ENCODE peak calls at places on chromosome 21, in four cellular contexts. F, R, O and I are unnamed samples.

GRCh38 chr21:35338881-35339632 is 290.0 kb upstream of the RUNX1 start:
- DNase-seq in F (no peak), R (no peak), O (no peak), I (no peak)

GRCh38 chr21:34073749-34074282 is 438 bp downstream of the MRPS6 start:
- DNase-seq in F (peak; percentile 56), R (no peak), O (peak; percentile 79), I (peak; percentile 34)

GRCh38 chr21:21177353-21177986 is 179.3 kb downstream of the NCAM2 start:
- DNase-seq in F (no peak), R (no peak), O (no peak), I (no peak)

GRCh38 chr21:33587792-33588484 is 546 bp downstream of the DONSON start:
- DNase-seq in F (peak; percentile 49), R (no peak), O (peak; percentile 79), I (peak; percentile 26)

GRCh38 chr21:17622018-17622417 is 9.3 kb upstream of the BTG3 start:
- DNase-seq in F (no peak), R (no peak), O (no peak), I (no peak)

GRCh38 chr21:44572959-44573583 is 458 bp upstream of the KRTAP10-4 start:
- DNase-seq in F (no peak), R (no peak), O (no peak), I (peak; percentile 69)

GRCh38 chr21:40242586-40242985 is 375.3 kb downstream of the PCP4 start:
- DNase-seq in F (no peak), R (no peak), O (no peak), I (no peak)

GRCh38 chr21:44934276-44934675 is 5.6 kb upstream of the SLX9 start:
- DNase-seq in F (no peak), R (no peak), O (no peak), I (no peak)

GRCh38 chr21:34511787-34512451 is at the start of gene KCNE1:
- DNase-seq in F (no peak), R (no peak), O (no peak), I (no peak)

GRCh38 chr21:34545079-34545884 is 33.3 kb upstream of the KCNE1 start:
- DNase-seq in F (no peak), R (peak; percentile 57), O (no peak), I (peak; percentile 65)

GRCh38 chr21:17387030-17387617 is 125.7 kb upstream of the CXADR start:
- DNase-seq in F (no peak), R (no peak), O (no peak), I (peak; percentile 84)

GRCh38 chr21:41367598-41368360 is 6.0 kb downstream of the MX2 start:
- DNase-seq in F (no peak), R (no peak), O (no peak), I (no peak)

GRCh38 chr21:41593784-41594138 is 85.8 kb upstream of the TMPRSS2 start:
- DNase-seq in F (no peak), R (no peak), O (no peak), I (no peak)

GRCh38 chr21:34008618-34009017 is 64.8 kb upstream of the MRPS6 start:
- DNase-seq in F (no peak), R (no peak), O (no peak), I (no peak)

GRCh38 chr21:25822981-25823380 is 88.2 kb downstream of the GABPA start:
- DNase-seq in F (no peak), R (no peak), O (no peak), I (no peak)

GRCh38 chr21:25441835-25442234 is 165.4 kb downstream of the MRPL39 start:
- DNase-seq in F (no peak), R (no peak), O (no peak), I (no peak)

GRCh38 chr21:25461730-25462129 is 145.6 kb downstream of the MRPL39 start:
- DNase-seq in F (no peak), R (no peak), O (no peak), I (no peak)

GRCh38 chr21:25569084-25569483 is 38.2 kb downstream of the MRPL39 start:
- DNase-seq in F (no peak), R (no peak), O (no peak), I (no peak)

GRCh38 chr21:41664881-41665765 is 101.7 kb downstream of the RIPK4 start:
- DNase-seq in F (no peak), R (no peak), O (no peak), I (peak; percentile 66)

GRCh38 chr21:42039470-42039901 is 29.3 kb upstream of the ZBTB21 start:
- DNase-seq in F (no peak), R (peak; percentile 73), O (no peak), I (peak; percentile 49)

GRCh38 chr21:39114871-39115658 is 68.2 kb downstream of the PSMG1 start:
- DNase-seq in F (no peak), R (peak; percentile 5), O (no peak), I (peak; percentile 66)

GRCh38 chr21:42336065-42336464 is 14.7 kb downstream of the TFF2 start:
- DNase-seq in F (no peak), R (no peak), O (no peak), I (no peak)

GRCh38 chr21:33825898-33826297 is 89.7 kb downstream of the ATP5PO start:
- DNase-seq in F (no peak), R (no peak), O (no peak), I (no peak)

GRCh38 chr21:35323947-35324346 is 274.8 kb upstream of the RUNX1 start:
- DNase-seq in F (peak; percentile 36), R (no peak), O (no peak), I (no peak)

GRCh38 chr21:35628331-35628730 is 432.0 kb downstream of the SETD4 start:
- DNase-seq in F (no peak), R (no peak), O (no peak), I (peak; percentile 40)

GRCh38 chr21:33196956-33197374 is 32.8 kb upstream of the IFNAR2 start:
- DNase-seq in F (peak; percentile 35), R (peak; percentile 30), O (peak; percentile 53), I (peak; percentile 87)

GRCh38 chr21:42973309-42973990 is 912 bp upstream of the PKNOX1 start:
- DNase-seq in F (peak; percentile 24), R (peak; percentile 30), O (peak; percentile 74), I (no peak)

GRCh38 chr21:15729674-15730483 is at the start of gene USP25:
- DNase-seq in F (peak; percentile 93), R (peak; percentile 85), O (peak; percentile 96), I (peak; percentile 94)
- TF ChIP-seq CTCF in F (peak; percentile 28), R (no peak), O (no peak), I (no peak)

GRCh38 chr21:46297311-46298082 is 11.4 kb downstream of the YBEY start:
- DNase-seq in F (peak; percentile 36), R (no peak), O (no peak), I (no peak)
- TF ChIP-seq CTCF in F (no peak), R (no peak), O (no peak), I (no peak)

GRCh38 chr21:37292041-37292440 is 24.9 kb upstream of the VPS26C start:
- DNase-seq in F (no peak), R (no peak), O (no peak), I (no peak)
- TF ChIP-seq CTCF in F (no peak), R (no peak), O (no peak), I (no peak)

GRCh38 chr21:24014381-24014780 is 1592.9 kb downstream of the MRPL39 start:
- DNase-seq in F (no peak), R (no peak), O (no peak), I (no peak)
- TF ChIP-seq CTCF in F (no peak), R (no peak), O (no peak), I (peak; percentile 47)

GRCh38 chr21:30468912-30469812 is 11.0 kb downstream of the KRTAP19-1 start:
- DNase-seq in F (no peak), R (no peak), O (no peak), I (no peak)

DNA sequence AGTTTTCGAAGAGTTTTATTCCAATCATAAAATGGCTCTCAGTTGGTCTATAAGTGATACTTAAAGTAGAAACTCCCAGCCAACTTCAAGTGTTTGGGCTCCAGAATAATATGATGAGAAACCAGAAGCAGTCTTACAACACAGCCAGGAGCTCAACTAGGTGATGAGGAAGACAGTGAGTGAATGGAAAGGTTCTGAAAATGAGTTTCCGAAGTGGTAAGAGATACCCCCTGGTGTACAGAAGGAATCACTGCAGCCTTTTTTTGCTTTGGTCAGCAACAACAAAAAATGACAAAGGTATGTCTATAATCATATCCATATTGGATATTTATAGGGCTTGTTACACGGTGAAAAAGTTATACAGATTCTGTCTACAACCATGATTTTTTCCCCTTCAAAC is 16.5 kb downstream of the KRTAP19-1 start:
- DNase-seq in F (no peak), R (no peak), O (no peak), I (peak; percentile 53)
- TF ChIP-seq CTCF in F (no peak), R (no peak), O (no peak), I (peak; percentile 79)

DNA sequence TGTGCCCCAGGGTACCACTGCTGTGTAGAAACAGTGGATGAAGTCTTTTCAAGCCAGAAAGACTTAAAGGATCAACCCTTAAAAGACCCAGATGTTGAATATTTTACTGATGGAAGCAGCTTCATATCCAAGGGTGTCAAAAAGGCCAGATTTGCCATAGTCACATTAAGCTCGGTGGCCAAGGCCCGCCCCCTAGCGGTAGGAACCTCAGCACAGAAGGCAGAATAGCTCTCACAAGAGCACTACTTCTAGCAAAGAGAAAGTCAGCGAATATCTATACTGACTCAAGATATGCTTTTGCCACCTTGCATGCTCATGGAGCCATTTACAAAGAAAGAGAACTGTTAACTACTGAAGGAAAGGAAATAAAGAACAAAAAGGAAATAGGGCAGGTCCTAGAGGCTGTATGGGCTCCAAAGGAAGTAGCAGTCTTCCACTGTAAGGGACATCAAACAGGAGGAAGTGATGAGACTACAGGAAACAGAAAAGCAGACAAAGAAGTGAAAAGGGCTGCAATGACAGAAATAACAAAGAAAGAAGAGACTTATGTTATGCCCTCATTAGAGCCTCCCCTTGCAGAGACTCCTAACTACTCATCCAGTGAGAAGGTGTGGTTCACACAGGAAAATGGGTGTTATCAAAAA is 90.5 kb downstream of the LIPI start:
- DNase-seq in F (no peak), R (no peak), O (no peak), I (peak; percentile 33)
- TF ChIP-seq CTCF in F (peak; percentile 30), R (no peak), O (peak; percentile 32), I (peak; percentile 75)